ENCODE peak calls at places on chromosomes 3 and 15, in nine cellular contexts. One of them, this sample, is unnamed.

GRCh38 chr3:172126741-172127140 is 87.4 kb downstream of the FNDC3B start:
- DNase-seq in upper lobe of right lung: no peak
- DNase-seq in hepatocyte: no peak
- DNase-seq in AG09319: no peak
- DNase-seq in tibial nerve: no peak
- DNase-seq in brain microvascular endothelial cell: no peak
- DNase-seq in adrenal gland: no peak
- DNase-seq in cardiac fibroblast: peak; percentile 26
- DNase-seq in HFF-Myc: no peak
- DNase-seq in this sample: no peak

GRCh38 chr15:92634046-92634445 is 21.5 kb downstream of the FAM174B start:
- DNase-seq in upper lobe of right lung: no peak
- DNase-seq in hepatocyte: no peak
- DNase-seq in AG09319: no peak
- DNase-seq in tibial nerve: no peak
- DNase-seq in brain microvascular endothelial cell: no peak
- DNase-seq in adrenal gland: no peak
- DNase-seq in cardiac fibroblast: no peak
- DNase-seq in HFF-Myc: no peak
- DNase-seq in this sample: no peak

GRCh38 chr15:100595964-100596363 is 6.0 kb downstream of the LINS1 start:
- DNase-seq in upper lobe of right lung: no peak
- DNase-seq in hepatocyte: no peak
- DNase-seq in AG09319: no peak
- DNase-seq in tibial nerve: no peak
- DNase-seq in brain microvascular endothelial cell: no peak
- DNase-seq in adrenal gland: no peak
- DNase-seq in cardiac fibroblast: no peak
- DNase-seq in HFF-Myc: no peak
- DNase-seq in this sample: no peak

GRCh38 chr15:31408724-31409123 is 82.1 kb downstream of the KLF13 start:
- DNase-seq in upper lobe of right lung: no peak
- DNase-seq in hepatocyte: no peak
- DNase-seq in AG09319: no peak
- DNase-seq in tibial nerve: no peak
- DNase-seq in brain microvascular endothelial cell: no peak
- DNase-seq in adrenal gland: no peak
- DNase-seq in cardiac fibroblast: no peak
- DNase-seq in HFF-Myc: no peak
- DNase-seq in this sample: no peak

GRCh38 chr3:160379628-160380214 is 19.3 kb downstream of the IFT80 start:
- DNase-seq in upper lobe of right lung: no peak
- DNase-seq in hepatocyte: no peak
- DNase-seq in AG09319: no peak
- DNase-seq in tibial nerve: no peak
- DNase-seq in brain microvascular endothelial cell: no peak
- DNase-seq in adrenal gland: no peak
- DNase-seq in cardiac fibroblast: no peak
- DNase-seq in HFF-Myc: no peak
- DNase-seq in this sample: no peak

GRCh38 chr3:57078366-57079220 is 18.1 kb downstream of the SPATA12 start:
- DNase-seq in upper lobe of right lung: peak; percentile 77
- DNase-seq in hepatocyte: peak; percentile 74
- DNase-seq in AG09319: no peak
- DNase-seq in tibial nerve: peak; percentile 68
- DNase-seq in brain microvascular endothelial cell: peak; percentile 66
- DNase-seq in adrenal gland: peak; percentile 81
- DNase-seq in cardiac fibroblast: peak; percentile 74
- DNase-seq in HFF-Myc: no peak
- DNase-seq in this sample: no peak

GRCh38 chr15:60062826-60063225 is 58.7 kb downstream of the FOXB1 start:
- DNase-seq in upper lobe of right lung: no peak
- DNase-seq in hepatocyte: no peak
- DNase-seq in AG09319: no peak
- DNase-seq in tibial nerve: no peak
- DNase-seq in brain microvascular endothelial cell: peak; percentile 66
- DNase-seq in adrenal gland: no peak
- DNase-seq in cardiac fibroblast: peak; percentile 34
- DNase-seq in HFF-Myc: no peak
- DNase-seq in this sample: no peak

GRCh38 chr3:104909188-104909587 is 457.5 kb upstream of the ALCAM start:
- DNase-seq in upper lobe of right lung: no peak
- DNase-seq in hepatocyte: peak; percentile 19
- DNase-seq in AG09319: peak; percentile 20
- DNase-seq in tibial nerve: no peak
- DNase-seq in brain microvascular endothelial cell: peak; percentile 88
- DNase-seq in adrenal gland: peak; percentile 4
- DNase-seq in cardiac fibroblast: peak; percentile 48
- DNase-seq in HFF-Myc: peak; percentile 61
- DNase-seq in this sample: peak; percentile 80

GRCh38 chr15:72155635-72156616 is 37.7 kb downstream of the SENP8 start:
- DNase-seq in upper lobe of right lung: peak; percentile 90
- DNase-seq in hepatocyte: peak; percentile 91
- DNase-seq in AG09319: peak; percentile 54
- DNase-seq in tibial nerve: peak; percentile 85
- DNase-seq in brain microvascular endothelial cell: peak; percentile 75
- DNase-seq in adrenal gland: peak; percentile 89
- DNase-seq in cardiac fibroblast: peak; percentile 86
- DNase-seq in HFF-Myc: peak; percentile 60
- DNase-seq in this sample: peak; percentile 73

DNA sequence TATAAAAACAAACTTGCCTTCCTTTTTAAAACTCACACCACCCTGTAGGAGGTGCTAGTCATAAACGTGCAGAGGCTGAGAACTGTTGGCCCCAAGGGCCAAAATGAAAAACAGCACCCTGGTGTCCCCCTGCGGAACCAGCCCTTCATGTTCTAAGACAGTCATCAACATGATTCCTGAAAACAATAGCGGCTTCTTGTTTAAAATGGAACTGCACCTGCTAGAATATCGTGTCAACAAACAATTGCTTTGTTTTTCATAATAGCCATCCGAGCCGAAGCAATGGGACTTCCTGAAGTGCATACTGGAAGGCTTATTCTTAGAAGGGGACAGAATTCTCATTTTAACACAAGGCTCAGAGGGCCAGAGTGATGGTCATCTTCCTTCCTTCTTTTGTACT is 43.7 kb downstream of the MECOM start:
- DNase-seq in upper lobe of right lung: no peak
- DNase-seq in hepatocyte: no peak
- DNase-seq in AG09319: no peak
- DNase-seq in tibial nerve: no peak
- DNase-seq in brain microvascular endothelial cell: no peak
- DNase-seq in adrenal gland: no peak
- DNase-seq in cardiac fibroblast: no peak
- DNase-seq in HFF-Myc: no peak
- DNase-seq in this sample: no peak
- TF ChIP-seq CTCF in upper lobe of right lung: no peak
- TF ChIP-seq CTCF in hepatocyte: peak; percentile 15
- TF ChIP-seq CTCF in AG09319: no peak
- TF ChIP-seq CTCF in tibial nerve: no peak
- TF ChIP-seq CTCF in brain microvascular endothelial cell: peak; percentile 3
- TF ChIP-seq CTCF in adrenal gland: no peak
- TF ChIP-seq CTCF in cardiac fibroblast: no peak
- TF ChIP-seq CTCF in HFF-Myc: no peak
- TF ChIP-seq CTCF in this sample: no peak

GRCh38 chr15:89767411-89767915 is 8.7 kb upstream of the MESP2 start:
- DNase-seq in upper lobe of right lung: no peak
- DNase-seq in hepatocyte: peak; percentile 5
- DNase-seq in AG09319: no peak
- DNase-seq in tibial nerve: no peak
- DNase-seq in brain microvascular endothelial cell: no peak
- DNase-seq in adrenal gland: no peak
- DNase-seq in cardiac fibroblast: no peak
- DNase-seq in HFF-Myc: no peak
- DNase-seq in this sample: no peak
- TF ChIP-seq CTCF in upper lobe of right lung: no peak
- TF ChIP-seq CTCF in hepatocyte: no peak
- TF ChIP-seq CTCF in AG09319: no peak
- TF ChIP-seq CTCF in tibial nerve: no peak
- TF ChIP-seq CTCF in brain microvascular endothelial cell: no peak
- TF ChIP-seq CTCF in adrenal gland: no peak
- TF ChIP-seq CTCF in cardiac fibroblast: no peak
- TF ChIP-seq CTCF in HFF-Myc: no peak
- TF ChIP-seq CTCF in this sample: no peak

GRCh38 chr15:67571643-67572415 is 29.3 kb downstream of the MAP2K5 start:
- DNase-seq in upper lobe of right lung: no peak
- DNase-seq in hepatocyte: peak; percentile 22
- DNase-seq in AG09319: no peak
- DNase-seq in tibial nerve: no peak
- DNase-seq in brain microvascular endothelial cell: no peak
- DNase-seq in adrenal gland: no peak
- DNase-seq in cardiac fibroblast: no peak
- DNase-seq in HFF-Myc: no peak
- DNase-seq in this sample: no peak
- TF ChIP-seq CTCF in upper lobe of right lung: no peak
- TF ChIP-seq CTCF in hepatocyte: no peak
- TF ChIP-seq CTCF in AG09319: no peak
- TF ChIP-seq CTCF in tibial nerve: no peak
- TF ChIP-seq CTCF in brain microvascular endothelial cell: peak; percentile 4
- TF ChIP-seq CTCF in adrenal gland: no peak
- TF ChIP-seq CTCF in cardiac fibroblast: no peak
- TF ChIP-seq CTCF in HFF-Myc: no peak
- TF ChIP-seq CTCF in this sample: no peak

GRCh38 chr3:123795471-123796251 is 88.5 kb downstream of the MYLK start:
- DNase-seq in upper lobe of right lung: no peak
- DNase-seq in hepatocyte: no peak
- DNase-seq in AG09319: no peak
- DNase-seq in tibial nerve: no peak
- DNase-seq in brain microvascular endothelial cell: no peak
- DNase-seq in adrenal gland: no peak
- DNase-seq in cardiac fibroblast: no peak
- DNase-seq in HFF-Myc: no peak
- DNase-seq in this sample: no peak

GRCh38 chr3:123800352-123800682 is 83.8 kb downstream of the MYLK start:
- DNase-seq in upper lobe of right lung: no peak
- DNase-seq in hepatocyte: no peak
- DNase-seq in AG09319: no peak
- DNase-seq in tibial nerve: no peak
- DNase-seq in brain microvascular endothelial cell: no peak
- DNase-seq in adrenal gland: no peak
- DNase-seq in cardiac fibroblast: peak; percentile 23
- DNase-seq in HFF-Myc: no peak
- DNase-seq in this sample: no peak

GRCh38 chr3:123799544-123800351 is 84.4 kb downstream of the MYLK start:
- DNase-seq in upper lobe of right lung: no peak
- DNase-seq in hepatocyte: peak; percentile 55
- DNase-seq in AG09319: no peak
- DNase-seq in tibial nerve: peak; percentile 23
- DNase-seq in brain microvascular endothelial cell: peak; percentile 40
- DNase-seq in adrenal gland: no peak
- DNase-seq in cardiac fibroblast: no peak
- DNase-seq in HFF-Myc: peak; percentile 72
- DNase-seq in this sample: no peak

GRCh38 chr3:123801474-123801873 is 82.7 kb downstream of the MYLK start:
- DNase-seq in upper lobe of right lung: no peak
- DNase-seq in hepatocyte: no peak
- DNase-seq in AG09319: no peak
- DNase-seq in tibial nerve: no peak
- DNase-seq in brain microvascular endothelial cell: no peak
- DNase-seq in adrenal gland: no peak
- DNase-seq in cardiac fibroblast: no peak
- DNase-seq in HFF-Myc: no peak
- DNase-seq in this sample: no peak

GRCh38 chr3:123798540-123798939 is 85.6 kb downstream of the MYLK start:
- DNase-seq in upper lobe of right lung: no peak
- DNase-seq in hepatocyte: no peak
- DNase-seq in AG09319: no peak
- DNase-seq in tibial nerve: no peak
- DNase-seq in brain microvascular endothelial cell: no peak
- DNase-seq in adrenal gland: no peak
- DNase-seq in cardiac fibroblast: no peak
- DNase-seq in HFF-Myc: no peak
- DNase-seq in this sample: no peak
- TF ChIP-seq CTCF in upper lobe of right lung: no peak
- TF ChIP-seq CTCF in hepatocyte: no peak
- TF ChIP-seq CTCF in AG09319: no peak
- TF ChIP-seq CTCF in tibial nerve: no peak
- TF ChIP-seq CTCF in brain microvascular endothelial cell: no peak
- TF ChIP-seq CTCF in adrenal gland: no peak
- TF ChIP-seq CTCF in cardiac fibroblast: no peak
- TF ChIP-seq CTCF in HFF-Myc: no peak
- TF ChIP-seq CTCF in this sample: no peak

GRCh38 chr3:23945903-23946751 is 1.0 kb downstream of the NR1D2 start:
- DNase-seq in upper lobe of right lung: peak; percentile 99
- DNase-seq in hepatocyte: peak; percentile 99
- DNase-seq in AG09319: peak; percentile 93
- DNase-seq in tibial nerve: peak; percentile 97
- DNase-seq in brain microvascular endothelial cell: peak; percentile 93
- DNase-seq in adrenal gland: peak; percentile 98
- DNase-seq in cardiac fibroblast: peak; percentile 98
- DNase-seq in HFF-Myc: peak; percentile 67
- DNase-seq in this sample: peak; percentile 93
- TF ChIP-seq CTCF in upper lobe of right lung: no peak
- TF ChIP-seq CTCF in hepatocyte: no peak
- TF ChIP-seq CTCF in AG09319: no peak
- TF ChIP-seq CTCF in tibial nerve: no peak
- TF ChIP-seq CTCF in brain microvascular endothelial cell: no peak
- TF ChIP-seq CTCF in adrenal gland: no peak
- TF ChIP-seq CTCF in cardiac fibroblast: no peak
- TF ChIP-seq CTCF in HFF-Myc: no peak
- TF ChIP-seq CTCF in this sample: no peak

GRCh38 chr3:122265937-122266336 is 59.1 kb upstream of the CSTA start:
- DNase-seq in upper lobe of right lung: no peak
- DNase-seq in hepatocyte: no peak
- DNase-seq in AG09319: no peak
- DNase-seq in tibial nerve: no peak
- DNase-seq in brain microvascular endothelial cell: no peak
- DNase-seq in adrenal gland: no peak
- DNase-seq in cardiac fibroblast: no peak
- DNase-seq in HFF-Myc: no peak
- DNase-seq in this sample: no peak
- TF ChIP-seq CTCF in upper lobe of right lung: no peak
- TF ChIP-seq CTCF in hepatocyte: peak; percentile 3
- TF ChIP-seq CTCF in AG09319: no peak
- TF ChIP-seq CTCF in tibial nerve: no peak
- TF ChIP-seq CTCF in brain microvascular endothelial cell: no peak
- TF ChIP-seq CTCF in adrenal gland: no peak
- TF ChIP-seq CTCF in cardiac fibroblast: no peak
- TF ChIP-seq CTCF in HFF-Myc: no peak
- TF ChIP-seq CTCF in this sample: no peak

GRCh38 chr15:66599536-66600239 is 33.9 kb upstream of the LCTL start:
- DNase-seq in upper lobe of right lung: no peak
- DNase-seq in hepatocyte: no peak
- DNase-seq in AG09319: no peak
- DNase-seq in tibial nerve: no peak
- DNase-seq in brain microvascular endothelial cell: no peak
- DNase-seq in adrenal gland: no peak
- DNase-seq in cardiac fibroblast: no peak
- DNase-seq in HFF-Myc: no peak
- DNase-seq in this sample: no peak
- TF ChIP-seq CTCF in upper lobe of right lung: no peak
- TF ChIP-seq CTCF in hepatocyte: no peak
- TF ChIP-seq CTCF in AG09319: no peak
- TF ChIP-seq CTCF in tibial nerve: no peak
- TF ChIP-seq CTCF in brain microvascular endothelial cell: no peak
- TF ChIP-seq CTCF in adrenal gland: no peak
- TF ChIP-seq CTCF in cardiac fibroblast: no peak
- TF ChIP-seq CTCF in HFF-Myc: no peak
- TF ChIP-seq CTCF in this sample: no peak

GRCh38 chr3:185069583-185070030 is 83.3 kb downstream of the C3orf70 start:
- DNase-seq in upper lobe of right lung: no peak
- DNase-seq in hepatocyte: peak; percentile 29
- DNase-seq in AG09319: no peak
- DNase-seq in tibial nerve: no peak
- DNase-seq in brain microvascular endothelial cell: no peak
- DNase-seq in adrenal gland: no peak
- DNase-seq in cardiac fibroblast: no peak
- DNase-seq in HFF-Myc: no peak
- DNase-seq in this sample: no peak
- TF ChIP-seq CTCF in upper lobe of right lung: no peak
- TF ChIP-seq CTCF in hepatocyte: no peak
- TF ChIP-seq CTCF in AG09319: no peak
- TF ChIP-seq CTCF in tibial nerve: no peak
- TF ChIP-seq CTCF in brain microvascular endothelial cell: peak; percentile 35
- TF ChIP-seq CTCF in adrenal gland: no peak
- TF ChIP-seq CTCF in cardiac fibroblast: no peak
- TF ChIP-seq CTCF in HFF-Myc: no peak
- TF ChIP-seq CTCF in this sample: no peak

This sample was measured in HFFc6.